ENCODE peak calls at places on chromosomes 6 and 20, in five cellular contexts. T is astrocyte, U is fibroblast of lung, C is SK-N-MC, L is GM12878. H is an unnamed sample.
A peak's percentile ranks its signal among the peaks of the same experiment; 100 is the strongest.

GRCh38 chr20:45358282-45359068 is 4.5 kb upstream of the SYS1 start:
- DNase-seq in L (no peak), T (peak; percentile 73), U (peak; percentile 74), C (no peak), H (no peak)

GRCh38 chr6:130306377-130306776 is 59.4 kb upstream of the TMEM200A start:
- DNase-seq in C (no peak), T (no peak), L (no peak), U (peak; percentile 21), H (peak; percentile 3)

GRCh38 chr20:4468114-4468513 is 253.6 kb upstream of the PRND start:
- DNase-seq in L (no peak), U (no peak), T (no peak), C (no peak), H (no peak)

GRCh38 chr6:92559002-92559401 is 860.4 kb downstream of the EPHA7 start:
- DNase-seq in L (no peak), C (peak; percentile 73), U (peak; percentile 39), T (no peak), H (no peak)

GRCh38 chr20:11686900-11687543 is 230.7 kb upstream of the BTBD3 start:
- DNase-seq in T (peak; percentile 1), C (no peak), U (peak; percentile 14), L (no peak), H (peak; percentile 25)

GRCh38 chr6:42338573-42339218 is 113.0 kb downstream of the TRERF1 start:
- DNase-seq in T (peak; percentile 99), C (no peak), U (peak; percentile 98), L (no peak), H (peak; percentile 98)

GRCh38 chr6:167121471-167121870 is 1.4 kb upstream of the CCR6 start:
- DNase-seq in L (no peak), T (no peak), C (no peak), U (no peak), H (no peak)

GRCh38 chr6:52925919-52926792 is 16.7 kb upstream of the GSTA3 start:
- DNase-seq in U (no peak), L (no peak), T (no peak), C (no peak), H (peak; percentile 15)

GRCh38 chr6:6829872-6830683 is 241.6 kb downstream of the LY86 start:
- DNase-seq in C (no peak), L (no peak), U (no peak), T (no peak), H (no peak)

GRCh38 chr6:109800771-109801170 is 109.7 kb downstream of the FIG4 start:
- DNase-seq in C (no peak), L (no peak), T (no peak), U (no peak), H (peak; percentile 30)

GRCh38 chr6:88586371-88587157 is 376.9 kb downstream of the RNGTT start:
- DNase-seq in L (no peak), U (no peak), C (no peak), T (peak; percentile 2), H (peak; percentile 1)

GRCh38 chr6:167233490-167233889 is 57.6 kb upstream of the UNC93A start:
- DNase-seq in T (no peak), U (no peak), C (no peak), L (no peak), H (no peak)

GRCh38 chr20:23435675-23436539 is 3.6 kb upstream of the CSTL1 start:
- DNase-seq in L (no peak), U (no peak), T (no peak), C (no peak), H (no peak)

GRCh38 chr6:52454556-52454955 is 34.4 kb downstream of the EFHC1 start:
- DNase-seq in U (no peak), L (no peak), C (no peak), T (peak; percentile 73), H (peak; percentile 82)

DNA sequence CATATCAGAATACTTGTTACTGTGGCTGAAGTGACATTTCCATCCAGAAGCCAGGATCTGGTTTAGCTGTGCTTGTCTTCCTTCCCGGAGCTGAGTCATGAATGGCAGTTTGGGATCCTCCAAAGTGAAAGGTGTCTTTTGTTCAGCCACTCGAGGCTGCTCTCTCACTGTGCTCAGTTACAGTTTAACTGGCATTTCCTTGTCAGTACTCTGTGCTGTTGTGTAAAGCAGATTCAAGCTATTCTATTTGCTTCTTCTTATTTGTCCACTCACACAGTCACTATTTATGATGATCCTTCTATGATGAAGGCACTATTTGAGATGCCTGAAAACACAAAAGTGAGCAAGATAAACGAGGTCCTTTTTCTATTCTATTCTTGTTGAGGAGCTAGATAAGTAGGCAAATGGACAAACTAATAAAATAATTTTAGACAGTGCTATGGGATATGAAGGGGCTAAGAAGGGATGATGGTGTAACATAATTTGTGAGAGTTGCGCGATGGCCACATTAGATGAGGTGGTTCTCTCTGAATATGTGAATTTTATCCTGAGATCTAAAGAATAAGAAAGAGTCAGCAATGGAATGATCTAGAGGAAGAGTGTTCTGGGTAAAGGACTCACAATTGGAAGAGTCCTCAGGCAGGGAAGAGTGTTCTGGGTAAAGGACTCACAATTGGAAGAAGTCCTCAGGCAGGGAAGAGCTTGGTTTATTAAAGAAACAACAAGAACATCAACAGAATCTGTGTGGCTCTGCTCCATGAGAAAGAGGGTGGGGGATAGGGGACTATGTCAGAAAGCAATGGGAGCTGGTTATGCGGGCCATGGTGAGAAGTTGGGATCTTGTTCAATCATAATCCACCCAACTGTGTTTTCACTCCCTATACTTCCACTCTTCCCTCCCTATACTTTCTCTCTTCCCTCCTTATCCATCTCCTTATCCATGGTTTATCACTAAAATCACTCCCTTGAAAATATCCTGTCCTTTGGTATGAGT is 40.1 kb downstream of the CYP24A1 start:
- DNase-seq in C (no peak), T (peak; percentile 37), L (no peak), U (peak; percentile 24), H (peak; percentile 91)
- H3K9ac ChIP-seq in C (no peak overlapping the region), T (peak overlapping the region; percentile 78), L (no peak overlapping the region), U (no peak overlapping the region), H (peak overlapping the region; percentile 61)

DNA sequence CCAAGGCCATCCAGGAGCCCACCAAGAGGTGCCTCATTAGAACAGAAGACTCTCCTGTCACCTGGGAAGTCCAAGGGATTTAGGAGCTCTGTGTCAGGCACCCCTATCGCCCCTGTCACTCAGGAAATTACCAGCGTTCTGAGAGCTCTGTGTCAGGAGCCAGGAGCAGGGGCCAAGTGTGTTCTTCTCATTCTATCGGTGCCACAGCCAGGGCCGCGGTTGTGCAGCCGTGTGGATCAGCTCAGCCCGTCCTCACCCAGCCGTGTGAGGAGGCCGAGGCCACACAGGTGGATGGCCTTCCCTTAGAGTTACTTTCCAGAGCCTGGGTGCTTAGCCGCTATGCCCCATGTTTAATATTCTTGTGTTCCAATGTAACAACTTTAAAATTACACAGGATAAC is 9.8 kb downstream of the MTG2 start:
- DNase-seq in T (no peak), C (no peak), L (no peak), U (no peak), H (no peak)
- TF ChIP-seq EZH2 in T (no peak), C (no peak), L (no peak), U (no peak), H (no peak)

GRCh38 chr20:18496042-18496441 is 983 bp downstream of the RBBP9 start:
- DNase-seq in L (no peak), U (no peak), C (no peak), T (peak; percentile 6), H (peak; percentile 13)
- H3K9ac ChIP-seq in L (no peak overlapping the region), U (no peak overlapping the region), C (peak overlapping the region; percentile 78), T (peak overlapping the region; percentile 88), H (peak overlapping the region; percentile 75)

DNA sequence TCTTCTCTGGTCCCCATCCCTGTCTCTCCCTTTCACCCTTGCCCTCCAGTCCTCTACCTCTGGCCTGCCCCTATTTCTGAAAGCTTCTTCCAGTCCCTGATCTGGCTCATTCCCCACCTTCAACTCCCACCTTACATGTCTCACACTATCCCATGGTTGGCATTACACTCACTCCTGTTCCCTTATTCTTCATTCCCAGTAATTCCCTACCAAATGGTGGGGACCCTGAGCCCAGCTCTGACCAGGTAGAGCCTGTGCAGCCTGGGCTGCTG is 6.4 kb downstream of the TP53INP2 start:
- DNase-seq in U (no peak), T (no peak), C (no peak), L (no peak), H (no peak)
- TF ChIP-seq EZH2 in U (no peak), T (no peak), C (no peak), L (no peak), H (no peak)

GRCh38 chr6:34587851-34588250 is 31.7 kb upstream of the SPDEF start:
- DNase-seq in U (no peak), C (no peak), T (no peak), L (no peak), H (no peak)
- H3K9ac ChIP-seq in U (no peak overlapping the region), C (no peak overlapping the region), T (no peak overlapping the region), L (no peak overlapping the region), H (no peak overlapping the region)

GRCh38 chr6:27025351-27025750 is 222.2 kb upstream of the PRSS16 start:
- DNase-seq in C (no peak), T (no peak), L (no peak), U (no peak), H (peak; percentile 30)

GRCh38 chr6:27023664-27024063 is 223.8 kb upstream of the PRSS16 start:
- DNase-seq in T (no peak), C (no peak), L (no peak), U (no peak), H (no peak)

GRCh38 chr6:27016689-27017088 is 230.8 kb upstream of the PRSS16 start:
- DNase-seq in C (no peak), T (no peak), L (no peak), U (no peak), H (no peak)

GRCh38 chr6:27020553-27020880 is 227.0 kb upstream of the PRSS16 start:
- DNase-seq in U (no peak), T (no peak), L (no peak), C (no peak), H (no peak)

GRCh38 chr6:27019651-27020552 is 227.6 kb upstream of the PRSS16 start:
- DNase-seq in C (peak; percentile 51), U (peak; percentile 96), L (peak; percentile 62), T (peak; percentile 92), H (peak; percentile 93)
- TF ChIP-seq EZH2 in C (no peak), U (no peak), L (no peak), T (no peak), H (no peak)